ENCODE peak calls at places on chromosomes 13 and 19, in seven cellular contexts. One of them, this sample, is unnamed.

GRCh38 chr19:29060833-29061364 is 152.1 kb downstream of the UQCRFS1 start:
- DNase-seq in mesendoderm: peak
- DNase-seq in IMR-90: no peak
- DNase-seq in H1: no peak
- DNase-seq in mesenchymal stem cell: no peak
- DNase-seq in neuronal stem cell: no peak
- DNase-seq in trophoblast cell: no peak
- DNase-seq in this sample: no peak

GRCh38 chr13:74128171-74128767 is 5.9 kb downstream of the KLF12 start:
- DNase-seq in trophoblast cell: no peak
- DNase-seq in H1: no peak
- DNase-seq in mesendoderm: peak
- DNase-seq in neuronal stem cell: no peak
- DNase-seq in IMR-90: peak
- DNase-seq in mesenchymal stem cell: peak
- DNase-seq in this sample: no peak

GRCh38 chr13:71968025-71968424 is 101.0 kb upstream of the DACH1 start:
- DNase-seq in mesenchymal stem cell: no peak
- DNase-seq in neuronal stem cell: peak
- DNase-seq in IMR-90: no peak
- DNase-seq in mesendoderm: peak
- DNase-seq in H1: peak
- DNase-seq in trophoblast cell: no peak
- DNase-seq in this sample: peak

GRCh38 chr13:51262501-51263211 is 40.5 kb downstream of the FAM124A start:
- DNase-seq in mesendoderm: peak
- DNase-seq in mesenchymal stem cell: no peak
- DNase-seq in neuronal stem cell: no peak
- DNase-seq in H1: no peak
- DNase-seq in trophoblast cell: no peak
- DNase-seq in IMR-90: no peak
- DNase-seq in this sample: no peak

GRCh38 chr19:46788968-46789338 is 559 bp upstream of the SLC1A5 start:
- DNase-seq in IMR-90: no peak
- DNase-seq in trophoblast cell: no peak
- DNase-seq in H1: no peak
- DNase-seq in mesendoderm: no peak
- DNase-seq in neuronal stem cell: no peak
- DNase-seq in mesenchymal stem cell: no peak
- DNase-seq in this sample: no peak

GRCh38 chr13:98289339-98289935 is 112.4 kb upstream of the RNF113B start:
- DNase-seq in H1: no peak
- DNase-seq in neuronal stem cell: no peak
- DNase-seq in IMR-90: no peak
- DNase-seq in trophoblast cell: peak
- DNase-seq in mesenchymal stem cell: no peak
- DNase-seq in mesendoderm: no peak
- DNase-seq in this sample: no peak

GRCh38 chr19:55600336-55601028 is 394 bp downstream of the ZNF524 start:
- DNase-seq in trophoblast cell: no peak
- DNase-seq in mesendoderm: no peak
- DNase-seq in neuronal stem cell: peak
- DNase-seq in H1: no peak
- DNase-seq in IMR-90: peak
- DNase-seq in mesenchymal stem cell: no peak
- DNase-seq in this sample: no peak

GRCh38 chr13:71368301-71368700 is 498.7 kb downstream of the DACH1 start:
- DNase-seq in H1: no peak
- DNase-seq in neuronal stem cell: no peak
- DNase-seq in IMR-90: no peak
- DNase-seq in mesenchymal stem cell: peak
- DNase-seq in mesendoderm: no peak
- DNase-seq in trophoblast cell: no peak
- DNase-seq in this sample: no peak

GRCh38 chr13:33258437-33259193 is 26.9 kb downstream of the STARD13 start:
- DNase-seq in H1: no peak
- DNase-seq in IMR-90: peak
- DNase-seq in mesendoderm: no peak
- DNase-seq in neuronal stem cell: no peak
- DNase-seq in mesenchymal stem cell: peak
- DNase-seq in trophoblast cell: no peak
- DNase-seq in this sample: no peak

DNA sequence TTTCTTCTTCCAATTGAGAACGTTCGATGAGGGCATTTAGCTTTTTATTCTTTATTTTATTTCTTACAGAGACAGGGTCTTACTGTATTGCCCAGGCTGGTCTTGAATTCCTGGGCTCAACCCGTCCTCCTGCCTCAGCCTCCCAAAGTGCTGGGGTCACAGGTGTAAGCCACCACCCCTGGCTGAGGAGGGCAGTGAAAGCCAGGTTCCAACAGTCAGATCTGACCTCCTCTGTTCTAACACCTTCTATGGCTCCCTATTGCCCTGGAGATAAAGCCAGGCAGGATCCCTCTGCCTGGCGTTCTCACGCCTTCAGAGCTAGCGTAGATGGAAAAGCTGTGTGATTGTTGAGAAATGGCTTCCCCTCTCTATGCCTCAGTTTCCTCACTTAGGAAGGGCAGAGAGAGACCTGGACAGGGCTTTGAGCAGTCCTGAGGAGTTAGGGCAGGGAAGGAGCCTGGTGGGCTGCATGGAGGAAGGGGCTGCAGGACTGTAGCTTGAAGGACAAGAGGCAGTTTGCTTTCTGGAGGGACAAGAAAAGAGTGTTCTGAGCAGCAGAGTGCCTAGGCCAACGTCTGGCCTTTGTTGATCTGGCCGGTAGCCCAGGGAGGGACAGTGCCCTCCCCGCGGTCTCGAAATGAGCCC is 5.5 kb downstream of the ARHGAP45 start:
- DNase-seq in neuronal stem cell: no peak
- DNase-seq in trophoblast cell: no peak
- DNase-seq in mesendoderm: no peak
- DNase-seq in mesenchymal stem cell: no peak
- DNase-seq in IMR-90: no peak
- DNase-seq in H1: no peak
- DNase-seq in this sample: no peak
- H3K23ac ChIP-seq in neuronal stem cell: no peak
- H3K23ac ChIP-seq in trophoblast cell: no peak
- H3K23ac ChIP-seq in mesendoderm: no peak
- H3K23ac ChIP-seq in mesenchymal stem cell: no peak
- H3K23ac ChIP-seq in IMR-90: no peak
- H3K23ac ChIP-seq in H1: no peak
- H3K23ac ChIP-seq in this sample: no peak

GRCh38 chr13:54174001-54174400 is 1145.4 kb downstream of the OLFM4 start:
- DNase-seq in mesenchymal stem cell: no peak
- DNase-seq in neuronal stem cell: no peak
- DNase-seq in IMR-90: no peak
- DNase-seq in H1: no peak
- DNase-seq in mesendoderm: no peak
- DNase-seq in trophoblast cell: no peak
- DNase-seq in this sample: no peak

GRCh38 chr13:54175470-54175869 is 1146.9 kb downstream of the OLFM4 start:
- DNase-seq in trophoblast cell: no peak
- DNase-seq in IMR-90: no peak
- DNase-seq in H1: no peak
- DNase-seq in mesendoderm: peak
- DNase-seq in mesenchymal stem cell: no peak
- DNase-seq in neuronal stem cell: no peak
- DNase-seq in this sample: no peak
- H2BK5ac ChIP-seq in trophoblast cell: no peak
- H2BK5ac ChIP-seq in IMR-90: no peak
- H2BK5ac ChIP-seq in H1: no peak
- H2BK5ac ChIP-seq in mesendoderm: no peak
- H2BK5ac ChIP-seq in mesenchymal stem cell: no peak
- H2BK5ac ChIP-seq in neuronal stem cell: no peak
- H2BK5ac ChIP-seq in this sample: no peak

GRCh38 chr19:31616031-31616430 is 266.8 kb upstream of the TSHZ3 start:
- DNase-seq in H1: no peak
- DNase-seq in IMR-90: no peak
- DNase-seq in mesendoderm: no peak
- DNase-seq in mesenchymal stem cell: no peak
- DNase-seq in neuronal stem cell: no peak
- DNase-seq in trophoblast cell: no peak
- DNase-seq in this sample: no peak
- H3K23ac ChIP-seq in H1: no peak
- H3K23ac ChIP-seq in IMR-90: no peak
- H3K23ac ChIP-seq in mesendoderm: no peak
- H3K23ac ChIP-seq in mesenchymal stem cell: no peak
- H3K23ac ChIP-seq in neuronal stem cell: no peak
- H3K23ac ChIP-seq in trophoblast cell: no peak
- H3K23ac ChIP-seq in this sample: no peak

DNA sequence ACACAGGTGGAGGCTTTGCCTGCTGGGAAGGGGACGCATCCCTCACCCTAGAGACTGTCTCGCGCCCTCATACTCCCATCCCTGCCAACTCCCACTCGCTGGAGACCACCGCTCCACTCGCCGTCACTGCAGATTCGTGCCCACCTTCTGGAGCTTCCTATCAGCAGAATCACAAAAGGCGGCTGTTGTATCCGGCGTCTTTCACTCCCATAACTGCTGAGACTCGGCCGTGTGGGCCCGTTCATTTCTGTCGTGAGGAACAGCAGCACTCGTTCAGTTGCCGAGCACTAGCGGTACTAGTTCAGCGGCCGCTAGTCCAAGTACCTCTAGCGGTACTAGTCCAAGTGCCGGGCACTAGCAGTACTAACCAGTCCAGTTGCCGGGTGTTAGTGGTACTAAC is 124.6 kb upstream of the MCF2L start:
- DNase-seq in IMR-90: no peak
- DNase-seq in mesendoderm: no peak
- DNase-seq in trophoblast cell: no peak
- DNase-seq in H1: no peak
- DNase-seq in neuronal stem cell: no peak
- DNase-seq in mesenchymal stem cell: no peak
- DNase-seq in this sample: no peak
- H2BK5ac ChIP-seq in IMR-90: no peak
- H2BK5ac ChIP-seq in mesendoderm: no peak
- H2BK5ac ChIP-seq in trophoblast cell: no peak
- H2BK5ac ChIP-seq in H1: no peak
- H2BK5ac ChIP-seq in neuronal stem cell: no peak
- H2BK5ac ChIP-seq in mesenchymal stem cell: no peak
- H2BK5ac ChIP-seq in this sample: no peak

DNA sequence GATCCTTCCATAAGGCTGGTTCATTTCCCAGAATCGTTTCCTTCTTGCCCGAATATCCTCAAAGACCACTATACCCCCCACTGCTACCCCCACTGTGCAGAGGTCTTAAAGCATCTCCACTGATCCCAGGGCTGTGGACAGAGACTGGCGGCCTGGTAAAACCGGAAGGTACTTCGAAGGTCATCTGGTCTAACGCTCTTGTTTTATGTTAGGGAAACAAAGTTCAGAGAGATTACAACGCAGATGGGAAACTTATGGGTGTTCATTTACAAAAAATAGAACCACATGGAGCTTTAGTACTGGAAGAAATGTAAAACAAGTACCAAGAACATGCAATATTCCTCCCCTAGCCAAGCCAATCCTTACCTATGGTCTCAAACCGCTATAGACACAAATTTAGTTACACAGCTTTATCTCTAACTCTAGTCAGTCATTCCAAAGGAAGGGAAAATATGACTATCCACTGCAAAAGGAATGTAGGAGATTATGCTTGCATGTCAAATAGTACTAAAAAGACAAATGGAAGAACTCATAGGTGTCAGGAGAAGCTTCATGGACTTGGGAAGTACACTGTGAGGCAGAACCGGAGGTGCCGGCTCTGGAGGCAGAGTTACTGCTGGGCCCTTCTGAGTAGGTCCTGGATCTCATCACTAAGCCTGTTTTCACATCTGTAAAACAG is 97.6 kb downstream of the FOXO1 start:
- DNase-seq in H1: no peak
- DNase-seq in IMR-90: no peak
- DNase-seq in trophoblast cell: no peak
- DNase-seq in neuronal stem cell: no peak
- DNase-seq in mesenchymal stem cell: peak
- DNase-seq in mesendoderm: no peak
- DNase-seq in this sample: no peak
- H3K23ac ChIP-seq in H1: no peak
- H3K23ac ChIP-seq in IMR-90: no peak
- H3K23ac ChIP-seq in trophoblast cell: no peak
- H3K23ac ChIP-seq in neuronal stem cell: no peak
- H3K23ac ChIP-seq in mesenchymal stem cell: no peak
- H3K23ac ChIP-seq in mesendoderm: no peak
- H3K23ac ChIP-seq in this sample: no peak

DNA sequence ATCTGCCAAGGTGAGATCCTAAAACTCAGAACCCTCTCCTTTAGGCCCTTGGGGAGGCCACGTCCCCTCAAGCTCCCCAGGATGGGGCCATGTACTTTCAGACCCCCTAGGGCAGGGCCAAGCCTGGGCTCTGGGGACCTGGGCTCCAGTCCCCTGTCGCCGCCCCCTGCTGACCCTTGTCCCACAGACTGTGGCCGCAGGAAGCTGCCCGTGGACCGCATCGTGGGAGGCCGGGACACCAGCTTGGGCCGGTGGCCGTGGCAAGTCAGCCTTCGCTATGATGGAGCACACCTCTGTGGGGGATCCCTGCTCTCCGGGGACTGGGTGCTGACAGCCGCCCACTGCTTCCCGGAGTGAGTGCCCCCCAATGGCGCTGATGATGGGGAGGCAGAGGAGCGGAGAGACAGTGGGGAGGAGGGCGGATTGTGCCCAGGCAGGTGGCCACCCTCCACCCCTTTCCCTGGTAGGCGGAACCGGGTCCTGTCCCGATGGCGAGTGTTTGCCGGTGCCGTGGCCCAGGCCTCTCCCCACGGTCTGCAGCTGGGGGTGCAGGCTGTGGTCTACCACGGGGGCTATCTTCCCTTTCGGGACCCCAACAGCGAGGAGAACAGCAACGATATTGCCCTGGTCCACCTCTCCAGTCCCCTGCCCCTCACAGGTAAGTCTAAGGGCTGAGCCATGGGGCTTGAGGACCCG is 18.8 kb downstream of the HPN start:
- DNase-seq in mesenchymal stem cell: no peak
- DNase-seq in H1: no peak
- DNase-seq in IMR-90: no peak
- DNase-seq in trophoblast cell: no peak
- DNase-seq in neuronal stem cell: no peak
- DNase-seq in mesendoderm: no peak
- DNase-seq in this sample: peak
- H2BK5ac ChIP-seq in mesenchymal stem cell: no peak
- H2BK5ac ChIP-seq in H1: no peak
- H2BK5ac ChIP-seq in IMR-90: no peak
- H2BK5ac ChIP-seq in trophoblast cell: no peak
- H2BK5ac ChIP-seq in neuronal stem cell: peak
- H2BK5ac ChIP-seq in mesendoderm: no peak
- H2BK5ac ChIP-seq in this sample: no peak

DNA sequence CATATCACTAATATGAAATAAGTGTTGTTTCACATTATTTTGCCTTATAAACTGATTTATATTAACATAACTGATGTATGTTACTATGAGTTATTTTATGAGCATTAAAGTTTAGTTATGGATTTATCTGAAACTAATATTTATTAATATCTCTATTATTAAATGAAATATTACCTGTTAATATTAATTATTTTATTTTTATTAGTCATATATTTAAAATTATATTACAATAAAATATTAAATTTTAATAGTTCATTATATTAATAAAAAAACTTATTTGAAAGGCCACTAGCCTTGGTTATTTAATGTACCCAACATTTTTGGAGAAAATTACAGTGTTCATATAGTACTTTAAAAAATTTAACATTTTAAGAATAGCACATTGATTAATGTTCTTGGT is 1643.4 kb upstream of the MIR17HG start:
- DNase-seq in neuronal stem cell: no peak
- DNase-seq in mesenchymal stem cell: no peak
- DNase-seq in H1: no peak
- DNase-seq in mesendoderm: no peak
- DNase-seq in IMR-90: no peak
- DNase-seq in trophoblast cell: no peak
- DNase-seq in this sample: no peak
- H3K23ac ChIP-seq in neuronal stem cell: no peak
- H3K23ac ChIP-seq in mesenchymal stem cell: no peak
- H3K23ac ChIP-seq in H1: no peak
- H3K23ac ChIP-seq in mesendoderm: no peak
- H3K23ac ChIP-seq in IMR-90: no peak
- H3K23ac ChIP-seq in trophoblast cell: no peak
- H3K23ac ChIP-seq in this sample: no peak